ENCODE peak calls at places on chromosomes 5 and 9, in seven cellular contexts. One of them, this sample, is unnamed.
A peak's percentile ranks its signal among the peaks of the same experiment; 100 is the strongest.

GRCh38 chr9:82763631-82764030 is 299.3 kb downstream of the RASEF start:
- DNase-seq in RWPE1: no peak
- DNase-seq in lower leg skin: no peak
- DNase-seq in OCI-LY7: peak; percentile 5
- DNase-seq in foreskin keratinocyte: no peak
- DNase-seq in kidney: no peak
- DNase-seq in PC-9: no peak
- DNase-seq in this sample: peak; percentile 50

GRCh38 chr5:138574744-138575193 is 432 bp downstream of the HSPA9 start:
- DNase-seq in PC-9: no peak
- DNase-seq in OCI-LY7: no peak
- DNase-seq in RWPE1: peak; percentile 62
- DNase-seq in foreskin keratinocyte: no peak
- DNase-seq in lower leg skin: peak; percentile 22
- DNase-seq in kidney: no peak
- DNase-seq in this sample: no peak

GRCh38 chr5:102958481-102959011 is 161.4 kb downstream of the GIN1 start:
- DNase-seq in foreskin keratinocyte: peak; percentile 11
- DNase-seq in RWPE1: no peak
- DNase-seq in kidney: no peak
- DNase-seq in PC-9: no peak
- DNase-seq in lower leg skin: no peak
- DNase-seq in OCI-LY7: no peak
- DNase-seq in this sample: no peak

GRCh38 chr9:105154723-105155191 is 89.7 kb upstream of the SLC44A1 start:
- DNase-seq in RWPE1: peak; percentile 66
- DNase-seq in lower leg skin: peak; percentile 26
- DNase-seq in kidney: no peak
- DNase-seq in OCI-LY7: no peak
- DNase-seq in foreskin keratinocyte: no peak
- DNase-seq in PC-9: no peak
- DNase-seq in this sample: no peak

GRCh38 chr9:109408759-109409462 is 88.1 kb upstream of the EPB41L4B start:
- DNase-seq in RWPE1: no peak
- DNase-seq in lower leg skin: no peak
- DNase-seq in kidney: no peak
- DNase-seq in foreskin keratinocyte: no peak
- DNase-seq in PC-9: no peak
- DNase-seq in OCI-LY7: no peak
- DNase-seq in this sample: no peak

GRCh38 chr5:15420201-15420600 is 79.8 kb upstream of the FBXL7 start:
- DNase-seq in OCI-LY7: no peak
- DNase-seq in kidney: no peak
- DNase-seq in foreskin keratinocyte: no peak
- DNase-seq in lower leg skin: peak; percentile 40
- DNase-seq in PC-9: no peak
- DNase-seq in RWPE1: no peak
- DNase-seq in this sample: no peak

GRCh38 chr5:95113489-95113888 is 171.4 kb downstream of the MCTP1 start:
- DNase-seq in lower leg skin: no peak
- DNase-seq in PC-9: no peak
- DNase-seq in RWPE1: no peak
- DNase-seq in foreskin keratinocyte: no peak
- DNase-seq in kidney: no peak
- DNase-seq in OCI-LY7: no peak
- DNase-seq in this sample: peak; percentile 82

GRCh38 chr9:69198526-69199250 is 24.6 kb downstream of the TJP2 start:
- DNase-seq in PC-9: no peak
- DNase-seq in OCI-LY7: no peak
- DNase-seq in lower leg skin: no peak
- DNase-seq in RWPE1: no peak
- DNase-seq in foreskin keratinocyte: no peak
- DNase-seq in kidney: no peak
- DNase-seq in this sample: no peak

GRCh38 chr9:117303643-117304230 is 111.1 kb downstream of the ASTN2 start:
- DNase-seq in foreskin keratinocyte: no peak
- DNase-seq in RWPE1: no peak
- DNase-seq in kidney: no peak
- DNase-seq in lower leg skin: no peak
- DNase-seq in PC-9: no peak
- DNase-seq in OCI-LY7: no peak
- DNase-seq in this sample: no peak

GRCh38 chr5:8176101-8176693 is 307.2 kb downstream of the MTRR start:
- DNase-seq in OCI-LY7: no peak
- DNase-seq in foreskin keratinocyte: no peak
- DNase-seq in RWPE1: no peak
- DNase-seq in kidney: no peak
- DNase-seq in PC-9: no peak
- DNase-seq in lower leg skin: no peak
- DNase-seq in this sample: no peak

GRCh38 chr5:55062039-55062779 is 38.2 kb downstream of the GZMK start:
- DNase-seq in kidney: peak; percentile 61
- DNase-seq in PC-9: no peak
- DNase-seq in OCI-LY7: no peak
- DNase-seq in foreskin keratinocyte: no peak
- DNase-seq in lower leg skin: no peak
- DNase-seq in RWPE1: no peak
- DNase-seq in this sample: no peak

GRCh38 chr9:121558423-121558950 is 58.8 kb upstream of the GGTA1 start:
- DNase-seq in PC-9: peak; percentile 19
- DNase-seq in lower leg skin: no peak
- DNase-seq in foreskin keratinocyte: no peak
- DNase-seq in OCI-LY7: no peak
- DNase-seq in kidney: no peak
- DNase-seq in RWPE1: no peak
- DNase-seq in this sample: peak; percentile 56

DNA sequence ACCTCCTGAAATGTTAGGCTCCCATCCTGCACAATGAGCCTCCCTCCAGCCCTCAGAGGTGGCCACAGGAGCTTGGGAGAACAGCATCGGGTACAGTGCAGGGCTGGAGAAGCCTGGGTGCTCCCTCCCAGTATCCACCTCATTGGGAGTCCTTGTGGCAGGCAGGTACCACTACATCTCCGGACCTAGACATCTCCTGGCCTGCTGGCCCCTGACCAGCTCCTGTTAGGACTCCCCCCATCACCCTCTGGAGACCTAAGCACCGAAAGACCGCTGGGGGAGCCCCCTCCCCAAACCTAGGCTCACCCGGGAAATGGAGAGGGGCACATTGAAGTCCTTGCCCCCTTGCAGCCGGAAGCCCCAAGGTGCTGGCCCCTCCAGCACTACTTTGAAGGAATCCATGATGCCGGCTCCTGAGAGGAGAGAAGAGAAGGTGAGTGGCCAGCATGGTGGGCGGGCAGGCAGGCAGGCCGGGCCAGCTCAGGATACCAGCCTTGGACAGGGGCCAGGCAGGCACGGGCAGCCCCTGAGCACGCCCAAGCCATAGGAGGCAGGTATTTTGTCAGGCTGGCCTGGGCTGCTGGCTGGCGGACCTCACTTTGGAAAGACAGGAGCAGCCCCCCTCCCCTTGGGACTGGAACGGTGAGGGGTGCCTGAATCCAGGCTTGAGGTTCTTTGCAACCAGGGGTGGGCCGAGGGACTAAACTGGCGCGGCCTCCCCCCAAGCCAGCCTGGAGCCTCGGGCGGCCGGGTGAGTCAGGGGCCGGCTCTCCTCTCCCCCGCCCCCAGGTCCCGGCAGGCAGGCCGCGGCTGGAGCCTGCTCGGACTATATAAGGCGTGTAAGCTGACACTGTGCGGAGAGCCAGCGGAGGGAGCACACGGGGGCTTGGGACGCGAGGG is 1.0 kb downstream of the PDLIM7 start:
- DNase-seq in PC-9: peak; percentile 78
- DNase-seq in kidney: peak; percentile 96
- DNase-seq in lower leg skin: no peak
- DNase-seq in OCI-LY7: peak; percentile 54
- DNase-seq in foreskin keratinocyte: no peak
- DNase-seq in RWPE1: peak; percentile 94
- DNase-seq in this sample: peak; percentile 95
- TF ChIP-seq CTCF in PC-9: peak; percentile 64
- TF ChIP-seq CTCF in kidney: no peak
- TF ChIP-seq CTCF in lower leg skin: no peak
- TF ChIP-seq CTCF in OCI-LY7: peak; percentile 39
- TF ChIP-seq CTCF in foreskin keratinocyte: peak; percentile 47
- TF ChIP-seq CTCF in RWPE1: peak; percentile 46
- TF ChIP-seq CTCF in this sample: peak; percentile 62

GRCh38 chr5:131613423-131613822 is 21.6 kb downstream of the RAPGEF6 start:
- DNase-seq in lower leg skin: no peak
- DNase-seq in PC-9: no peak
- DNase-seq in foreskin keratinocyte: no peak
- DNase-seq in kidney: no peak
- DNase-seq in RWPE1: no peak
- DNase-seq in OCI-LY7: no peak
- DNase-seq in this sample: no peak
- TF ChIP-seq CTCF in lower leg skin: no peak
- TF ChIP-seq CTCF in PC-9: no peak
- TF ChIP-seq CTCF in foreskin keratinocyte: no peak
- TF ChIP-seq CTCF in kidney: no peak
- TF ChIP-seq CTCF in RWPE1: no peak
- TF ChIP-seq CTCF in OCI-LY7: no peak
- TF ChIP-seq CTCF in this sample: no peak

DNA sequence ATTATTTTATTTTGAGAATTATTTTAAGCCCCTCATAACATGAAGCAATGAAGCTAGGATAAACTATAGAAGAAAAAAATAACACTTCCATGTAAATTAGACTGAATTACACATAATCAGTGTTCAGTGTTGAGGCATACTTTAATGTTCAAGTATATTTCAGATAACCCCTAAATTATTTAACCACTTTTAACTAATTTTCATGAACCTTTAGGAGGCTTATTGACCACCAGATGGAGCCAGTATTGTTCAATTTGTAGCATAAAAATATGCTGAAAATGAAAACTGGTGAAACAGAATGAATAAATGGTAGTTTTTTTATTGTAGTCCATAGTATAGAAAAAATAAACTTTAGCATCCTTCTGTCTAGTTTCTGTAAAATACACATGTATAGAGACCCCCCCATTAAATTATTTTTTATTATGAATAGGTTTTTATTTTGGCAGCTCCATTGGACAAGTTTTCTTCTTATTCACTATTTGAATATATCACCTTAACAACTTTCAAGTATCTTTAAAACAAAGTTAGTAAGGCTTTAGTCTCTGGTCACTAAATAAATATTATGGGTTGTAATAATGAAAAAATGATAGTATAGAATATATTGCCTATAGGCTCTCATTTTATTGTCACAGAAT is 190.1 kb downstream of the CWC27 start:
- DNase-seq in kidney: no peak
- DNase-seq in foreskin keratinocyte: no peak
- DNase-seq in RWPE1: peak; percentile 14
- DNase-seq in lower leg skin: no peak
- DNase-seq in OCI-LY7: peak; percentile 78
- DNase-seq in PC-9: no peak
- DNase-seq in this sample: no peak
- TF ChIP-seq CTCF in kidney: peak; percentile 39
- TF ChIP-seq CTCF in foreskin keratinocyte: peak; percentile 78
- TF ChIP-seq CTCF in RWPE1: peak; percentile 74
- TF ChIP-seq CTCF in lower leg skin: no peak
- TF ChIP-seq CTCF in OCI-LY7: peak; percentile 97
- TF ChIP-seq CTCF in PC-9: peak; percentile 74
- TF ChIP-seq CTCF in this sample: peak; percentile 76

DNA sequence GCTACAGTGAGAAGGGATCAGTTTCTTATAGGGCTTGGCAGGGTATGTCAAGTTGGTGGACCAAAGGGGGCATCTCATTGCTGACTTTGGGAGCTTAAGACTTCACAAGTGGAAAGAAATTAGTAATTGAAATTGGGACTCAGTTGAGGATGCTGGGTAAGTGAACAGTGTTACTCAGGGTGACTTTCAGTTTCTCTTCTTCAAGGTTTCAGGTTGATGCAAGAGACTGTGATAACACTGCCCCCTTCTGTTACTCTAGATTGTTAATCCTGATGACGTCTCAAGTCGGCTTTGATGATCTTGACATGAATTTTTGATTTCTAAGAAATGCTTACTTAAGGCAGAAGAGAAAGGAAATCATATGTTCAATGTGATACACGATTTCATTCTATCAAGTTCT is 21.3 kb downstream of the KCTD16 start:
- DNase-seq in RWPE1: peak; percentile 42
- DNase-seq in lower leg skin: no peak
- DNase-seq in PC-9: peak; percentile 56
- DNase-seq in foreskin keratinocyte: peak; percentile 44
- DNase-seq in kidney: no peak
- DNase-seq in OCI-LY7: peak; percentile 87
- DNase-seq in this sample: no peak
- TF ChIP-seq CTCF in RWPE1: peak; percentile 15
- TF ChIP-seq CTCF in lower leg skin: no peak
- TF ChIP-seq CTCF in PC-9: peak; percentile 49
- TF ChIP-seq CTCF in foreskin keratinocyte: peak; percentile 82
- TF ChIP-seq CTCF in kidney: peak; percentile 42
- TF ChIP-seq CTCF in OCI-LY7: peak; percentile 88
- TF ChIP-seq CTCF in this sample: peak; percentile 72

GRCh38 chr5:174571662-174572397 is 152.6 kb upstream of the MSX2 start:
- DNase-seq in PC-9: peak; percentile 62
- DNase-seq in OCI-LY7: no peak
- DNase-seq in lower leg skin: peak; percentile 70
- DNase-seq in kidney: no peak
- DNase-seq in foreskin keratinocyte: peak; percentile 89
- DNase-seq in RWPE1: peak; percentile 95
- DNase-seq in this sample: peak; percentile 84
- TF ChIP-seq CTCF in PC-9: no peak
- TF ChIP-seq CTCF in OCI-LY7: no peak
- TF ChIP-seq CTCF in lower leg skin: no peak
- TF ChIP-seq CTCF in kidney: no peak
- TF ChIP-seq CTCF in foreskin keratinocyte: peak; percentile 67
- TF ChIP-seq CTCF in RWPE1: peak; percentile 53
- TF ChIP-seq CTCF in this sample: peak; percentile 68